ENCODE peak calls at places on chromosomes 6 and 20, in five cellular contexts. Q is GM04503, R is Kasumi-1, L is ovary, V is MV-4-11. S is an unnamed sample.

GRCh38 chr6:26389349-26389799 is 6.5 kb downstream of the BTN2A2 start:
- DNase-seq in V (peak; percentile 93), Q (no peak), L (no peak), R (peak; percentile 43), S (no peak)

GRCh38 chr20:4973330-4974097 is 27.8 kb downstream of the SLC23A2 start:
- DNase-seq in R (peak; percentile 12), L (peak; percentile 83), V (peak; percentile 92), Q (peak; percentile 62), S (peak; percentile 71)

GRCh38 chr6:161673026-161673425 is 399.2 kb upstream of the AGPAT4 start:
- DNase-seq in Q (no peak), V (no peak), R (no peak), L (no peak), S (no peak)

GRCh38 chr6:130675072-130675471 is 152.1 kb upstream of the SMLR1 start:
- DNase-seq in R (no peak), Q (no peak), L (no peak), V (no peak), S (no peak)

GRCh38 chr20:50339196-50339901 is 148.7 kb downstream of the CEBPB start:
- DNase-seq in R (no peak), V (no peak), L (no peak), Q (no peak), S (no peak)

GRCh38 chr6:121503633-121504032 is 68.2 kb downstream of the GJA1 start:
- DNase-seq in R (no peak), V (no peak), L (no peak), Q (no peak), S (no peak)

GRCh38 chr6:108368431-108369030 is 73.7 kb downstream of the AFG1L start:
- DNase-seq in V (peak; percentile 15), R (no peak), Q (no peak), L (no peak), S (no peak)

GRCh38 chr6:90492369-90492768 is 94.5 kb downstream of the MAP3K7 start:
- DNase-seq in V (no peak), L (no peak), Q (no peak), R (no peak), S (no peak)

GRCh38 chr6:127483399-127484055 is 24.3 kb upstream of the KIAA0408 start:
- DNase-seq in Q (no peak), R (no peak), L (no peak), V (no peak), S (no peak)

GRCh38 chr20:20465259-20465658 is 97.4 kb downstream of the INSM1 start:
- DNase-seq in Q (no peak), R (peak; percentile 3), V (no peak), L (no peak), S (no peak)

GRCh38 chr6:158376650-158377081 is 64.4 kb downstream of the TULP4 start:
- DNase-seq in R (no peak), Q (peak; percentile 84), V (no peak), L (no peak), S (no peak)

GRCh38 chr6:165791306-165791705 is 128.3 kb upstream of the PDE10A start:
- DNase-seq in Q (no peak), L (no peak), R (no peak), V (no peak), S (no peak)

GRCh38 chr6:18263561-18264337 is 581 bp downstream of the DEK start:
- DNase-seq in R (peak; percentile 32), V (no peak), L (peak; percentile 76), Q (no peak), S (no peak)